ENCODE peak calls at places on chromosome 4, in six cellular contexts. C is MM.1S, L is heart left ventricle, Z is foreskin keratinocyte, E is fibroblast of lung, H is A673. F is an unnamed sample.

GRCh38 chr4:18166925-18167324 is 145.4 kb upstream of the LCORL start:
- DNase-seq in C (no peak), L (no peak), Z (no peak), E (no peak), H (no peak), F (no peak)

GRCh38 chr4:126898815-126899214 is 733.9 kb upstream of the INTU start:
- DNase-seq in C (no peak), L (no peak), Z (no peak), E (no peak), H (no peak), F (no peak)

GRCh38 chr4:3270141-3270611 is 21.2 kb downstream of the MSANTD1 start:
- DNase-seq in C (no peak), L (peak; percentile 71), Z (no peak), E (peak; percentile 31), H (no peak), F (no peak)

GRCh38 chr4:113502476-113502875 is 259.1 kb downstream of the CAMK2D start:
- DNase-seq in C (no peak), L (no peak), Z (peak; percentile 54), E (peak; percentile 13), H (no peak), F (peak; percentile 5)

GRCh38 chr4:39565925-39566630 is 38.8 kb upstream of the UGDH start:
- DNase-seq in C (no peak), L (no peak), Z (peak; percentile 93), E (peak; percentile 95), H (no peak), F (peak; percentile 55)

GRCh38 chr4:138736362-138736761 is 279.2 kb upstream of the NOCT start:
- DNase-seq in C (no peak), L (no peak), Z (no peak), E (peak; percentile 46), H (no peak), F (peak; percentile 29)

GRCh38 chr4:3801521-3801920 is 35.3 kb downstream of the ADRA2C start:
- DNase-seq in C (no peak), L (no peak), Z (no peak), E (no peak), H (no peak), F (no peak)

GRCh38 chr4:106201373-106201772 is 114.6 kb downstream of the TBCK start:
- DNase-seq in C (peak; percentile 24), L (no peak), Z (peak; percentile 1), E (peak; percentile 6), H (peak; percentile 55), F (peak; percentile 4)

GRCh38 chr4:182478475-182478874 is 235.3 kb downstream of the TENM3 start:
- DNase-seq in C (peak; percentile 76), L (no peak), Z (no peak), E (peak; percentile 28), H (peak; percentile 75), F (peak; percentile 42)

GRCh38 chr4:183177001-183177400 is 77.9 kb downstream of the WWC2 start:
- DNase-seq in C (no peak), L (no peak), Z (no peak), E (peak; percentile 17), H (no peak), F (no peak)

GRCh38 chr4:104490096-104490769 is 4.5 kb downstream of the CXXC4 start:
- DNase-seq in C (peak; percentile 88), L (no peak), Z (no peak), E (no peak), H (no peak), F (no peak)

GRCh38 chr4:151166662-151167061 is 67.2 kb downstream of the RPS3A start:
- DNase-seq in C (no peak), L (no peak), Z (no peak), E (no peak), H (no peak), F (no peak)

GRCh38 chr4:185304944-185305690 is 90.6 kb downstream of the LRP2BP start:
- DNase-seq in C (peak; percentile 91), L (no peak), Z (no peak), E (peak; percentile 39), H (peak; percentile 58), F (no peak)

GRCh38 chr4:70931359-70931758 is 29.2 kb downstream of the MOB1B start:
- DNase-seq in C (no peak), L (no peak), Z (no peak), E (no peak), H (no peak), F (no peak)

GRCh38 chr4:70932984-70933383 is 30.8 kb downstream of the MOB1B start:
- DNase-seq in C (no peak), L (no peak), Z (no peak), E (no peak), H (no peak), F (no peak)

GRCh38 chr4:70925899-70926635 is 23.9 kb downstream of the MOB1B start:
- DNase-seq in C (no peak), L (no peak), Z (no peak), E (no peak), H (no peak), F (no peak)

GRCh38 chr4:70930530-70931256 is 28.5 kb downstream of the MOB1B start:
- DNase-seq in C (no peak), L (no peak), Z (no peak), E (no peak), H (no peak), F (no peak)

DNA sequence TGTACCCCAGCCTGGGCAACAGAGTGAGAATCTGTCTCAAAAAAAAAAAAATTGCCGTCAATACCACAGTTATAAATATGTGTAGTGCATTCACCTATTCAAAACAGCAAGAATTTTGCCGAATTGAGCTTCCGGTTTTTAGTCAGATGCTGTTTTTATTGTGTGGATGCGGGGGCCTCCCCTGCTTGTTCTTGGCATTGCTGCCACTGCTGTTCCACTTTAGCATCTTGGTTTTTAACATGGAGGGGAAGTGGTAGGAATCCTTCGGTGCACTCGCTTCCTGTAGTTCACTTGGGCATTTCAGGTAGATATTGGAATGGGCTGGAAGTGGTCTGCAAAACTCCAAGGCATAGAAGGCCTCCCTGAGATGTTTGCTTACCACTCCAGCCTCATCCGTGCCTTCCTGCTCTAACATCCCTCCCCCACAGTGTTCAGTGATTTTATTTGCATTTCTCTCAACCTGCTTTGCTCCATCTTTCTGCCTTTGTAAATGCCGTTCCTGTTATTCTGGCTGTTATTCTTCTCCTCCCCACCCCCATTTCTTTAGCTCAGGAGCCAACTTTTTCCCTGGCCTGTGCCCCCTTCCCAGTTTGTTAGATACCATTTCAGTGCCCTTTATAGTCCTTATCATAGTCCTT is 25.5 kb downstream of the MOB1B start:
- DNase-seq in C (no peak), L (no peak), Z (no peak), E (no peak), H (no peak), F (no peak)
- H3K27ac ChIP-seq in C (no peak overlapping the region), L (no peak overlapping the region), Z (no peak overlapping the region), E (no peak overlapping the region), H (no peak overlapping the region), F (no peak overlapping the region)

GRCh38 chr4:120812216-120812615 is 110.3 kb downstream of the PRDM5 start:
- DNase-seq in C (no peak), L (no peak), Z (no peak), E (peak; percentile 71), H (no peak), F (no peak)

GRCh38 chr4:120808475-120809141 is 113.9 kb downstream of the PRDM5 start:
- DNase-seq in C (no peak), L (no peak), Z (no peak), E (no peak), H (no peak), F (no peak)

GRCh38 chr4:120815361-120815760 is 107.2 kb downstream of the PRDM5 start:
- DNase-seq in C (no peak), L (no peak), Z (no peak), E (no peak), H (no peak), F (no peak)

DNA sequence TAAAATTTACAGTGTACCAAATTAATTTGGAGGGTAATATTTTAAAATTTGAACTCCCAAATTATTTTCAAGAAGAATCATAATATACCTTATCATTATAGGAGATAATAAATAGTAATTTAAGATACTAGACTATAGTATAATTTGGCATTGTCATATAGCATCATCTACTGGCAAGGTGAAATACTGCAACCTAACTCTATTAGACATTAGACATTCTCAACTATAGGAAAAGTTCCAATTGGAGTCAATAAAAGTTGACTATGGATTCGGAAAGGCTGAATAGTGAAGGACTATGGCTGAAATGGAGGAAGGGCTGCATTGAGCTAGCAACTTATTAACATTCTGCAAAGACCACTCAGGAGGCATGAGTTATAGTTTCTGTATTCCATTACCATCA is 113.0 kb downstream of the PRDM5 start:
- DNase-seq in C (peak; percentile 10), L (no peak), Z (no peak), E (no peak), H (no peak), F (no peak)
- TF ChIP-seq CTCF in C (peak; percentile 40), L (no peak), Z (peak; percentile 56), E (peak; percentile 35), H (peak; percentile 29), F (peak; percentile 16)

DNA sequence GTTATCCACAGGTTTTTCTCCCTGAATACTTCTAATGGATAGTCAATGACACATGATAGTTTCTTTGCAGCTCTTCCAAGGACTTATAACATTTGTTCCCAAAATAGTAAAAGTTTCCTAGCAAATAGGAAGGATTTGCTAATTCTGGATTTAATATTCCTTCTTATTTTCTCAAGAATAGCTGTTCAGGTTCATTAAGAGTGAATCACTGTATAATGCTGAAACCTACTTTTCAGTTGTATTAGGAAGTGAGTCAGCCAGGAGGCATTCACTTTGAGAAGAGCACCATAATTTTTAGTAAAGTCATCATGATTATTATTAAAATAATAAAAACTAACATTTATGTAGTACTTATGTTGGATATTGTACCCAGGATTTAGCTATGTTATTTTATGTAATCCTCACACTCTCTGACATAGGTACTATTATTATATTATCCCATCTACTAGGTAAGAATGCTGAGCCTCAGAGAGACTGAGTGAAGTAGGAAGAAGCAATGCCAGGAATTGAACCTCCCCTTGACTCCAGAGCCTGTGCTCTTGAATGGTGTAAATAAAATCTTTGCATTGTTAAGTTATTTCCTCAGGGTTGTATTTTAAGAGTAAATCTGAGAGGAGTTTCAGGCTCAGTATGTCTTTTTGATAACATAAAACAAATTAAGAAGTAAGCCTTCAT is 114.8 kb downstream of the REELD1 start:
- DNase-seq in C (no peak), L (no peak), Z (peak; percentile 52), E (peak; percentile 90), H (peak; percentile 68), F (peak; percentile 61)
- H3K27ac ChIP-seq in C (no peak overlapping the region), L (peak overlapping the region; percentile 18), Z (peak overlapping the region; percentile 17), E (peak overlapping the region; percentile 67), H (no peak overlapping the region), F (no peak overlapping the region)

GRCh38 chr4:134470544-134470943 is 269.0 kb upstream of the PABPC4L start:
- DNase-seq in C (peak; percentile 54), L (no peak), Z (peak; percentile 2), E (peak; percentile 9), H (peak; percentile 35), F (no peak)
- TF ChIP-seq CTCF in C (peak; percentile 62), L (peak; percentile 28), Z (peak; percentile 40), E (no peak), H (peak; percentile 49), F (no peak)

DNA sequence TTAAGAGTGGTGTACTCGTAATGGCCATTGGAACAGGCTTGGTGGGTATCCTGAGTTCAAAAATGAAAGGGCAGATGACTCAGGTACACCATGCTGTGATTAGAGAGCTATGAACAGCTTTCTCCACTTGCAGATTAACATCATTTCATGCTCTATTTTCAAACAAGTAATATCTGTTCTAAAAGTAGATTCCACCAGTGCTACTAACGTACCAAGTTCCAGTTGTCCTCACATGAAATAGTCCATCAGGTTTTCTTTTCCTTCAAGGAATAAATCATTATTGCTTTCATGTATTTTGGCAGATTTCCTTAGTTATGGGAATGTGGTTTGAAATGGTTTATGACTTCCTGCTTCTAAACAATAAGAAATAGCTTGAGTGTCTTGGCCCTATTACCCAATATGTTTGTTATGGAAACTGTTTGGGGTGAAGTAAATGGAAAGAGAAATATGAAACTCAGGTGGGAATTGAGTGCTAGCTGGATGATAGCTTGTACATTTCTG is 49.9 kb downstream of the PCDH7 start:
- DNase-seq in C (no peak), L (no peak), Z (peak; percentile 90), E (peak; percentile 85), H (peak; percentile 78), F (peak; percentile 62)
- H3K27ac ChIP-seq in C (no peak overlapping the region), L (no peak overlapping the region), Z (no peak overlapping the region), E (no peak overlapping the region), H (no peak overlapping the region), F (no peak overlapping the region)

GRCh38 chr4:109600431-109600830 is 40.4 kb downstream of the MCUB start:
- DNase-seq in C (no peak), L (no peak), Z (no peak), E (no peak), H (no peak), F (no peak)
- TF ChIP-seq CTCF in C (no peak), L (no peak), Z (no peak), E (no peak), H (no peak), F (no peak)

F was measured in RWPE1.